ENCODE peak calls at places on chromosomes 2 and 18, in four cellular contexts. V is HL-60, I is GM12865, F is IMR-90. D is an unnamed sample.

GRCh38 chr2:170201734-170202393 is 23.9 kb downstream of the MYO3B start:
- DNase-seq in V (no peak), I (peak), F (no peak), D (no peak)

GRCh38 chr18:48866028-48866733 is 84.6 kb downstream of the SMAD7 start:
- DNase-seq in V (no peak), I (no peak), F (peak), D (no peak)

GRCh38 chr2:226772389-226773179 is 27.0 kb downstream of the IRS1 start:
- DNase-seq in V (peak), I (peak), F (peak), D (peak)

GRCh38 chr2:46409756-46410155 is 69.6 kb upstream of the TMEM247 start:
- DNase-seq in V (no peak), I (no peak), F (no peak), D (no peak)

GRCh38 chr18:4068552-4069158 is 386.5 kb downstream of the DLGAP1 start:
- DNase-seq in V (no peak), I (peak), F (peak), D (peak)

GRCh38 chr2:46924038-46924437 is 8.4 kb upstream of the MCFD2 start:
- DNase-seq in V (no peak), I (no peak), F (no peak), D (no peak)

GRCh38 chr2:216658702-216659231 is 25.5 kb downstream of the IGFBP2 start:
- DNase-seq in V (no peak), I (no peak), F (no peak), D (no peak)

GRCh38 chr2:213261237-213261636 is 23.0 kb upstream of the SPAG16 start:
- DNase-seq in V (no peak), I (no peak), F (no peak), D (no peak)

GRCh38 chr18:1929720-1930119 is 641.6 kb downstream of the METTL4 start:
- DNase-seq in V (no peak), I (no peak), F (no peak), D (no peak)

GRCh38 chr18:21740474-21740723 is 193 bp upstream of the MIB1 start:
- DNase-seq in V (peak), I (peak), F (peak), D (peak)

GRCh38 chr2:161178756-161179155 is 18.5 kb downstream of the TANK start:
- DNase-seq in V (no peak), I (no peak), F (no peak), D (no peak)

GRCh38 chr2:50575232-50575631 is 456.7 kb downstream of the NRXN1 start:
- DNase-seq in V (no peak), I (no peak), F (no peak), D (no peak)

GRCh38 chr2:134892282-134893054 is 26.2 kb upstream of the CCNT2 start:
- DNase-seq in V (no peak), I (no peak), F (no peak), D (no peak)

GRCh38 chr2:128578406-128579385 is 260.0 kb upstream of the HS6ST1 start:
- DNase-seq in V (no peak), I (no peak), F (peak), D (no peak)

GRCh38 chr2:156340818-156341481 is 8.4 kb upstream of the NR4A2 start:
- DNase-seq in V (no peak), I (peak), F (peak), D (peak)

GRCh38 chr18:10240276-10240675 is 214.2 kb upstream of the APCDD1 start:
- DNase-seq in V (no peak), I (no peak), F (no peak), D (no peak)

GRCh38 chr2:719191-719590 is 42.0 kb upstream of the TMEM18 start:
- DNase-seq in V (no peak), I (no peak), F (no peak), D (no peak)

GRCh38 chr2:40218679-40219078 is 233.2 kb downstream of the SLC8A1 start:
- DNase-seq in V (no peak), I (peak), F (no peak), D (no peak)

GRCh38 chr18:8426401-8426800 is 182.8 kb upstream of the RAB12 start:
- DNase-seq in V (no peak), I (peak), F (no peak), D (no peak)

GRCh38 chr2:33476100-33476792 is at the start of gene RASGRP3:
- DNase-seq in V (peak), I (peak), F (peak), D (peak)

GRCh38 chr2:120418174-120418787 is 72.3 kb downstream of the INHBB start:
- DNase-seq in V (no peak), I (no peak), F (no peak), D (no peak)

GRCh38 chr2:118687698-118688097 is 159.8 kb downstream of the EN1 start:
- DNase-seq in V (peak), I (no peak), F (no peak), D (no peak)

GRCh38 chr2:208183937-208184336 is 5.9 kb downstream of the C2orf80 start:
- DNase-seq in V (no peak), I (no peak), F (no peak), D (no peak)

GRCh38 chr2:98819350-98819749 is 88.4 kb upstream of the MGAT4A start:
- DNase-seq in V (no peak), I (no peak), F (no peak), D (no peak)

GRCh38 chr2:17319090-17319489 is 199.2 kb downstream of the RAD51AP2 start:
- DNase-seq in V (no peak), I (no peak), F (no peak), D (no peak)

GRCh38 chr2:68487773-68488355 is 20.5 kb downstream of the APLF start:
- DNase-seq in V (no peak), I (peak), F (peak), D (peak)

GRCh38 chr18:48459016-48459415 is 49.8 kb upstream of the ZBTB7C start:
- DNase-seq in V (no peak), I (no peak), F (no peak), D (no peak)

GRCh38 chr2:72917875-72918660 is 749 bp downstream of the EMX1 start:
- DNase-seq in V (no peak), I (no peak), F (no peak), D (peak)

GRCh38 chr2:187319441-187320108 is 128.5 kb downstream of the CALCRL start:
- DNase-seq in V (no peak), I (no peak), F (no peak), D (no peak)

GRCh38 chr18:8962906-8963635 is 139.4 kb upstream of the NDUFV2 start:
- DNase-seq in V (no peak), I (no peak), F (no peak), D (no peak)

DNA sequence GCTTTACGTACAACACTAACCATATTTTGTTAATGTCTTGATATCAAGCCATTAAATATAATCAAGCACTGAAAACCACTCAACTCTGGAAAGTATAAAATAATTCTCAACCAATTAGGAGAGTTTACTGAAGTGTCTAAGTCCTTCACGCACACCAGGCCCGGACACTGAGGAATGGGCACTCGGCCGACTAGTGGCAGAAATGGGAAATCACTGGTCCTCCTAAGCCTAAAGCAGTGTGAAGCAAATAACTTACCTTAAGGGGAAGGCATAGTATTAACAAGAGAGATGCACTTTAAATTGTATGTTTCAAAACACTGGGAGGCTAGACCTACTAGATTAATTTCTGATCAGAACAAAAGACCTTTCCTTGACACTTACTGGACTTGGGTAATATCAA is 45.7 kb downstream of the FAM210A start:
- DNase-seq in V (no peak), I (peak), F (no peak), D (peak)
- TF ChIP-seq CTCF in V (no peak), I (peak), F (peak), D (peak)

DNA sequence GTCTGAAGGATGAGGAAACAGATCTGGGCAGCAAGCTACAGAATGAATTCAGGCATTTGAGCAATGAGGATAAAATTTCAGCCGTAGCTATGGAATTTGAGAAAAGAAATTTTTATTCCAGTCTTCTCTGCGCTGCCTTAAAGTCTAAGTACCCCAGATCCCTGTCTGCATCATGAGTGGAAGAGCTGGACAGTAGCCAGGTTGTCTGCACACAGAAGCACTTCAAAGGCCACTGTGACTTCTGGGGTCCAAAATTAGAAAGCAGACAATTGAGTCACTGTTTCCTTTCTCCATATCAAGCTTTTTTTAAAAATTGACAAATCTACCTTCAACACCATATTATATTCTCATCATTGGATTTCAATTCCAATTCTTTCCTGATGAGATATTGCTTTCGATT is 787.7 kb upstream of the GCFC2 start:
- DNase-seq in V (no peak), I (peak), F (no peak), D (no peak)
- TF ChIP-seq CTCF in V (no peak), I (no peak), F (no peak), D (no peak)

GRCh38 chr18:77061946-77062517 is 70.6 kb downstream of the MBP start:
- DNase-seq in V (no peak), I (peak), F (no peak), D (no peak)
- TF ChIP-seq CTCF in V (peak), I (peak), F (no peak), D (peak)

GRCh38 chr2:232385660-232386489 is 7.3 kb downstream of the ALPP start:
- DNase-seq in V (no peak), I (no peak), F (peak), D (no peak)
- TF ChIP-seq CTCF in V (no peak), I (no peak), F (no peak), D (no peak)

GRCh38 chr2:136874258-136874657 is 108.9 kb downstream of the THSD7B start:
- DNase-seq in V (no peak), I (peak), F (no peak), D (no peak)
- TF ChIP-seq CTCF in V (peak), I (peak), F (no peak), D (no peak)

GRCh38 chr2:9249036-9249800 is 42.6 kb downstream of the ASAP2 start:
- DNase-seq in V (no peak), I (no peak), F (peak), D (no peak)
- TF ChIP-seq CTCF in V (no peak), I (no peak), F (no peak), D (no peak)

GRCh38 chr2:180992994-180993393 is 12.6 kb downstream of the UBE2E3 start:
- DNase-seq in V (no peak), I (no peak), F (no peak), D (no peak)
- TF ChIP-seq CTCF in V (no peak), I (no peak), F (no peak), D (peak)

D was measured in GM13976.